ENCODE peak calls at places on chromosomes 11 and 22, in eight cellular contexts. F is NCI-H1436 treated with DMSO at 0.1 percent for 48 hours, I is breast epithelium, K is posterior cingulate gyrus, R is body of pancreas, B is AG10803, O is islet precursor cell, N is mucosa of descending colon. C is an unnamed sample.

GRCh38 chr22:40436460-40437431 is 66.4 kb downstream of the SGSM3 start:
- DNase-seq in F (peak), I (no peak), K (peak), R (no peak), B (peak), O (no peak), N (no peak), C (no peak)

GRCh38 chr11:33598426-33599069 is 102.1 kb downstream of the C11orf91 start:
- DNase-seq in F (peak), I (no peak), K (peak), R (no peak), B (no peak), O (no peak), N (no peak), C (peak)

GRCh38 chr11:20397281-20397680 is 9.8 kb downstream of the PRMT3 start:
- DNase-seq in F (peak), I (no peak), K (no peak), R (no peak), B (peak), O (no peak), N (no peak), C (no peak)

GRCh38 chr22:20043997-20044342 is 23.1 kb downstream of the TANGO2 start:
- DNase-seq in F (no peak), I (no peak), K (no peak), R (no peak), B (no peak), O (no peak), N (no peak), C (no peak)

GRCh38 chr11:13010737-13011342 is 1.7 kb downstream of the RASSF10 start:
- DNase-seq in F (no peak), I (no peak), K (no peak), R (peak), B (no peak), O (peak), N (peak), C (peak)

GRCh38 chr11:114149689-114150407 is 90.3 kb downstream of the ZBTB16 start:
- DNase-seq in F (no peak), I (no peak), K (no peak), R (no peak), B (no peak), O (peak), N (no peak), C (no peak)

GRCh38 chr11:63459586-63459985 is 31.4 kb downstream of the PLAAT5 start:
- DNase-seq in F (no peak), I (no peak), K (no peak), R (no peak), B (no peak), O (peak), N (no peak), C (peak)

GRCh38 chr11:12941671-12942070 is 67.4 kb upstream of the RASSF10 start:
- DNase-seq in F (no peak), I (no peak), K (no peak), R (no peak), B (no peak), O (no peak), N (no peak), C (no peak)

GRCh38 chr11:862704-863388 is 20.2 kb downstream of the TSPAN4 start:
- DNase-seq in F (no peak), I (no peak), K (peak), R (no peak), B (no peak), O (no peak), N (no peak), C (no peak)

GRCh38 chr22:28917747-28918543 is 34.6 kb downstream of the ZNRF3 start:
- DNase-seq in F (no peak), I (no peak), K (peak), R (peak), B (peak), O (peak), N (peak), C (no peak)

GRCh38 chr11:12278766-12279671 is 98.4 kb upstream of the PARVA start:
- DNase-seq in F (no peak), I (peak), K (no peak), R (no peak), B (no peak), O (peak), N (no peak), C (no peak)